ENCODE peak calls at places on chromosomes 16 and 17, in four cellular contexts. R is mesenchymal stem cell, V is lung microvascular endothelial cell, N is amniotic stem cell. X is an unnamed sample.

GRCh38 chr17:75875182-75875939 is 3.0 kb downstream of the TRIM47 start:
- DNase-seq in R (no peak), V (no peak), N (no peak), X (no peak)

GRCh38 chr17:76276461-76277299 is 11.5 kb downstream of the UBALD2 start:
- DNase-seq in R (peak), V (no peak), N (no peak), X (no peak)

GRCh38 chr16:85961988-85962915 is 63.3 kb downstream of the IRF8 start:
- DNase-seq in R (no peak), V (no peak), N (no peak), X (no peak)

GRCh38 chr17:32298721-32299578 is 33.3 kb downstream of the RHBDL3 start:
- DNase-seq in R (peak), V (no peak), N (no peak), X (no peak)

GRCh38 chr16:10876799-10877341 is at the start of gene CIITA:
- DNase-seq in R (no peak), V (no peak), N (peak), X (no peak)

GRCh38 chr16:24858219-24859041 is 12.7 kb downstream of the SLC5A11 start:
- DNase-seq in R (peak), V (peak), N (no peak), X (peak)

GRCh38 chr17:39325528-39326240 is 75.7 kb downstream of the FBXL20 start:
- DNase-seq in R (no peak), V (no peak), N (no peak), X (no peak)

GRCh38 chr16:66364117-66364958 is 2.2 kb upstream of the CDH5 start:
- DNase-seq in R (peak), V (peak), N (no peak), X (no peak)

GRCh38 chr17:66777689-66778225 is 57.2 kb upstream of the CACNG5 start:
- DNase-seq in R (peak), V (no peak), N (no peak), X (no peak)